ENCODE peak calls at places on chromosomes 4 and X, in six cellular contexts. Z, N, W, U, R and X are unnamed samples.

GRCh38 chr4:54197926-54198325 is 31.2 kb upstream of the PDGFRA start:
- DNase-seq in R (no peak), U (no peak), W (no peak), Z (no peak), N (no peak), X (no peak)

GRCh38 chr4:160375746-160376452 is 1273.0 kb downstream of the RAPGEF2 start:
- DNase-seq in N (peak; percentile 20), U (no peak), W (peak; percentile 32), R (no peak), Z (no peak), X (no peak)

GRCh38 chr4:176539091-176539784 is 219.5 kb downstream of the SPCS3 start:
- DNase-seq in R (no peak), U (no peak), W (no peak), Z (no peak), N (no peak), X (no peak)

GRCh38 chr4:140635606-140636005 is 66.8 kb upstream of the UCP1 start:
- DNase-seq in R (peak; percentile 36), U (no peak), W (peak; percentile 46), Z (no peak), N (peak; percentile 28), X (no peak)

GRCh38 chr4:55754754-55755350 is 64.7 kb upstream of the EXOC1L start:
- DNase-seq in U (no peak), R (no peak), N (peak; percentile 72), Z (no peak), W (peak; percentile 77), X (no peak)

GRCh38 chr4:2182981-2183380 is 58.9 kb downstream of the HAUS3 start:
- DNase-seq in U (no peak), N (no peak), Z (no peak), R (no peak), W (peak; percentile 42), X (no peak)

GRCh38 chrX:106481341-106481740 is 130.4 kb upstream of the RADX start:
- DNase-seq in N (peak; percentile 42), R (no peak), Z (peak; percentile 8), U (peak; percentile 43), W (peak; percentile 59), X (peak; percentile 20)

GRCh38 chr4:64584981-64585557 is 175.8 kb upstream of the TECRL start:
- DNase-seq in N (peak; percentile 11), U (peak; percentile 34), R (no peak), W (peak; percentile 55), Z (peak; percentile 20), X (peak; percentile 8)

GRCh38 chr4:85825937-85826678 is 351.2 kb downstream of the ARHGAP24 start:
- DNase-seq in N (no peak), R (peak; percentile 99), Z (peak; percentile 77), W (peak; percentile 71), U (no peak), X (no peak)

GRCh38 chr4:134567461-134567860 is 365.9 kb upstream of the PABPC4L start:
- DNase-seq in Z (no peak), U (no peak), W (peak; percentile 32), N (no peak), R (no peak), X (no peak)

GRCh38 chr4:102627831-102628523 is 126.8 kb downstream of the NFKB1 start:
- DNase-seq in W (peak; percentile 28), Z (peak; percentile 27), N (peak; percentile 97), U (peak; percentile 54), R (no peak), X (peak; percentile 31)

GRCh38 chr4:8729408-8730149 is 137.0 kb downstream of the CPZ start:
- DNase-seq in U (no peak), R (no peak), W (no peak), N (no peak), Z (no peak), X (no peak)

GRCh38 chr4:125891597-125892258 is 577.0 kb downstream of the FAT4 start:
- DNase-seq in N (no peak), R (peak; percentile 43), W (peak; percentile 74), U (no peak), Z (peak; percentile 93), X (no peak)

GRCh38 chrX:46597208-46597607 is 23.6 kb downstream of the CHST7 start:
- DNase-seq in U (no peak), Z (no peak), W (no peak), R (no peak), N (no peak), X (no peak)

GRCh38 chrX:3939967-3940610 is 226.6 kb upstream of the PRKX start:
- DNase-seq in W (peak; percentile 30), Z (peak; percentile 12), N (peak; percentile 21), R (no peak), U (peak; percentile 15), X (peak; percentile 28)
- TF ChIP-seq CTCF in W (peak; percentile 46), Z (peak; percentile 47), N (peak; percentile 41), R (peak; percentile 60), U (no peak), X (peak; percentile 42)

GRCh38 chr4:187827631-187828030 is 167.9 kb upstream of the ZFP42 start:
- DNase-seq in N (no peak), R (no peak), U (no peak), Z (no peak), W (no peak), X (no peak)

GRCh38 chr4:187826725-187827124 is 168.8 kb upstream of the ZFP42 start:
- DNase-seq in N (no peak), W (no peak), Z (no peak), R (no peak), U (peak; percentile 5), X (no peak)
- TF ChIP-seq CTCF in N (no peak), W (no peak), Z (no peak), R (no peak), U (no peak), X (no peak)

DNA sequence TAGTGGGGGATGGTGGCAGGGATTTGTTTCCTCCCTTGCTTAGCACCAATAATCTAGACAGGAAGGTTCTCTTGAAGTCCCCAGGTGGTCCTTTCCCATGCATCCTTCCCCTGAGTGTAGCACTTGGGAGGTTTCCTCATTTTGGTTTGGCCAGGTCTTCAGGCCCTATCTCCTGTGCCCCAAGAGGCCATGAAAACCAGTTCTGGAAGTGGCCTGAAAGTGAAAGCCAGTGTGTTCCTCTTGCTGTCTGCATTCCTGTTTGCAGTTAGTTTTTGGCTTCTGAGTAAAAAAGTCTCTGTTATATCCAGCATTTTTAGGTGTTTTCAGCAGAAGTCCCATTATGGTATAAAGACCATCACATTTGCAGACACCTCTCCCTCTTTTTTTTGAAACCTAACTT is 59.5 kb downstream of the MTM1 start:
- DNase-seq in U (no peak), N (no peak), Z (no peak), W (no peak), R (no peak), X (no peak)
- TF ChIP-seq CTCF in U (no peak), N (no peak), Z (no peak), W (no peak), R (no peak), X (no peak)

GRCh38 chrX:128973033-128973432 is 550.3 kb downstream of the SMARCA1 start:
- DNase-seq in Z (no peak), U (no peak), R (no peak), N (no peak), W (no peak), X (no peak)

GRCh38 chrX:128975716-128976115 is 547.6 kb downstream of the SMARCA1 start:
- DNase-seq in Z (no peak), U (peak; percentile 3), N (peak; percentile 0), R (no peak), W (peak; percentile 4), X (peak; percentile 18)
- TF ChIP-seq CTCF in Z (peak; percentile 63), U (peak; percentile 44), N (peak; percentile 60), R (peak; percentile 43), W (peak; percentile 33), X (peak; percentile 24)

DNA sequence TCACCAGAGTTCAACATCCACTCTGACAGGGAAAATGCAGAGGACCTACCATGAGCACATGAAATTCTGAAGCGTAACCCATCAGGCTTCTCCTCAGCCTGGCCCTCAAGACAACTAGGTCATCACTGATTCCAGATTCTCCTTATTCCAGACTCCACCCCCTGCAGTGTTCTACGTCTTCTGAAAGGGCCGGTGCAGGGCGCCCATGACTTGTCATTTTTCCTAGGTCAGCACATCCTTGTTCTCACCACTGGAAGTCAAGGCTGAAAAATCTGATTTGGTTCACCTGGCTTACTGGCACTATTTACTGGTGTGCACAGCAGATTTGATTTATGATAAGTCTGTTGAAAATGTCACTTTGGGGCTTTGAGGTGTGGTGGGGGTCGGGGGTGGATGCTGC is 140.9 kb upstream of the KLF3 start:
- DNase-seq in W (no peak), U (peak; percentile 88), R (no peak), N (no peak), Z (no peak), X (no peak)
- TF ChIP-seq CTCF in W (no peak), U (no peak), R (no peak), N (no peak), Z (no peak), X (no peak)